ENCODE peak calls at places on chromosomes 16 and 17, in seven cellular contexts. E, D, I, M, G, A and X are unnamed samples.

GRCh38 chr17:17385502-17385901 is 82.3 kb downstream of the NT5M start:
- DNase-seq in E (no peak), D (no peak), I (no peak), M (no peak), G (no peak), A (no peak), X (no peak)

GRCh38 chr17:40065041-40065770 is 2.4 kb downstream of the THRA start:
- DNase-seq in E (no peak), D (peak; percentile 54), I (no peak), M (no peak), G (no peak), A (no peak), X (no peak)

GRCh38 chr17:65730711-65731169 is 169.3 kb upstream of the AXIN2 start:
- DNase-seq in E (no peak), D (peak; percentile 92), I (no peak), M (no peak), G (no peak), A (no peak), X (no peak)

GRCh38 chr16:85423631-85424030 is 189.5 kb upstream of the GSE1 start:
- DNase-seq in E (no peak), D (no peak), I (no peak), M (no peak), G (no peak), A (peak; percentile 38), X (no peak)

GRCh38 chr16:89823087-89823823 is 5.0 kb upstream of the SPIRE2 start:
- DNase-seq in E (no peak), D (no peak), I (no peak), M (no peak), G (no peak), A (no peak), X (no peak)

GRCh38 chr16:73956592-73957495 is 339.8 kb upstream of the PSMD7 start:
- DNase-seq in E (peak; percentile 79), D (peak; percentile 73), I (no peak), M (no peak), G (peak; percentile 31), A (no peak), X (peak; percentile 10)

GRCh38 chr17:76560036-76560876 is 20.4 kb downstream of the PRCD start:
- DNase-seq in E (no peak), D (no peak), I (no peak), M (no peak), G (no peak), A (no peak), X (no peak)

GRCh38 chr16:59988591-59988990 is 1254.5 kb upstream of the GOT2 start:
- DNase-seq in E (no peak), D (no peak), I (no peak), M (no peak), G (no peak), A (no peak), X (no peak)

GRCh38 chr17:47413872-47414271 is 90.1 kb downstream of the EFCAB13 start:
- DNase-seq in E (no peak), D (no peak), I (no peak), M (no peak), G (no peak), A (no peak), X (no peak)

GRCh38 chr16:65120811-65121721 is 797 bp downstream of the CDH11 start:
- DNase-seq in E (no peak), D (peak; percentile 51), I (no peak), M (no peak), G (no peak), A (no peak), X (no peak)

GRCh38 chr17:62708587-62708986 is 81.1 kb downstream of the MRC2 start:
- DNase-seq in E (no peak), D (peak; percentile 44), I (no peak), M (no peak), G (no peak), A (no peak), X (no peak)

GRCh38 chr16:82011199-82011641 is at the start of gene SDR42E1:
- DNase-seq in E (no peak), D (peak; percentile 10), I (peak; percentile 39), M (peak; percentile 25), G (peak; percentile 79), A (peak; percentile 85), X (peak; percentile 7)

GRCh38 chr17:82287849-82288601 is 14.5 kb upstream of the CSNK1D start:
- DNase-seq in E (peak; percentile 93), D (peak; percentile 97), I (no peak), M (no peak), G (no peak), A (no peak), X (peak; percentile 95)

GRCh38 chr17:76397687-76398522 is 13.5 kb downstream of the SPHK1 start:
- DNase-seq in E (peak; percentile 93), D (peak; percentile 94), I (peak; percentile 84), M (peak; percentile 88), G (peak; percentile 91), A (peak; percentile 95), X (peak; percentile 23)

GRCh38 chr17:50151937-50152547 is 1.6 kb upstream of the PPP1R9B start:
- DNase-seq in E (peak; percentile 92), D (peak; percentile 89), I (no peak), M (no peak), G (peak; percentile 69), A (peak; percentile 83), X (peak; percentile 66)

GRCh38 chr16:4976079-4976478 is 17.9 kb downstream of the SEC14L5 start:
- DNase-seq in E (no peak), D (no peak), I (no peak), M (no peak), G (no peak), A (no peak), X (no peak)

GRCh38 chr17:81717766-81718089 is 5.6 kb downstream of the SLC25A10 start:
- DNase-seq in E (no peak), D (no peak), I (no peak), M (no peak), G (no peak), A (peak; percentile 60), X (no peak)